ENCODE peak calls at places on chromosomes 12 and 14, in five cellular contexts. K, S, T, Z and X are unnamed samples.

GRCh38 chr14:94341654-94342333 is 18.7 kb upstream of the SERPINA6 start:
- DNase-seq in S (no peak), T (no peak), Z (no peak), K (peak; percentile 70), X (no peak)

GRCh38 chr12:6361834-6362233 is 13.5 kb downstream of the SCNN1A start:
- DNase-seq in K (no peak), S (peak; percentile 58), T (no peak), Z (no peak), X (peak; percentile 88)

GRCh38 chr14:85250369-85250768 is 279.6 kb upstream of the FLRT2 start:
- DNase-seq in K (no peak), Z (no peak), S (no peak), T (no peak), X (no peak)

GRCh38 chr12:91616401-91616800 is 433.8 kb upstream of the DCN start:
- DNase-seq in T (no peak), S (no peak), K (no peak), Z (no peak), X (no peak)

GRCh38 chr12:44847888-44848770 is 28.0 kb downstream of the NELL2 start:
- DNase-seq in Z (no peak), T (no peak), K (no peak), S (no peak), X (no peak)

GRCh38 chr12:49882248-49882850 is 21.4 kb downstream of the FAIM2 start:
- DNase-seq in T (no peak), Z (no peak), S (no peak), K (no peak), X (no peak)

GRCh38 chr12:109893250-109893995 is 6.7 kb upstream of the TCHP start:
- DNase-seq in S (no peak), K (no peak), Z (no peak), T (no peak), X (no peak)

GRCh38 chr14:71381814-71382213 is 474.6 kb downstream of the PCNX1 start:
- DNase-seq in S (no peak), K (no peak), T (no peak), Z (no peak), X (no peak)

GRCh38 chr12:51388826-51389225 is 2.4 kb downstream of the GALNT6 start:
- DNase-seq in Z (peak; percentile 46), S (no peak), K (no peak), T (no peak), X (no peak)

GRCh38 chr14:100201701-100202100 is 37.2 kb upstream of the YY1 start:
- DNase-seq in K (no peak), S (no peak), Z (no peak), T (no peak), X (no peak)

GRCh38 chr14:101721111-101721510 is 40.4 kb upstream of the PPP2R5C start:
- DNase-seq in S (no peak), Z (no peak), T (no peak), K (no peak), X (peak; percentile 24)

GRCh38 chr12:63841611-63842010 is 2.9 kb upstream of the SRGAP1 start:
- DNase-seq in K (no peak), T (peak; percentile 50), S (no peak), Z (no peak), X (no peak)

GRCh38 chr14:104553166-104554087 is 26.1 kb upstream of the C14orf180 start:
- DNase-seq in Z (no peak), K (no peak), T (no peak), S (no peak), X (no peak)

GRCh38 chr14:104774453-104775072 is 21.0 kb downstream of the AKT1 start:
- DNase-seq in S (no peak), Z (no peak), T (no peak), K (no peak), X (no peak)

GRCh38 chr12:55736076-55736475 is 6.8 kb upstream of the GDF11 start:
- DNase-seq in T (no peak), Z (no peak), K (no peak), S (no peak), X (no peak)

GRCh38 chr12:91892081-91892855 is 253.4 kb downstream of the BTG1 start:
- DNase-seq in Z (no peak), K (no peak), S (no peak), T (no peak), X (no peak)

GRCh38 chr12:87930652-87931051 is 98.5 kb downstream of the C12orf50 start:
- DNase-seq in Z (no peak), S (no peak), T (no peak), K (no peak), X (no peak)

GRCh38 chr12:91111366-91112321 is at the start of gene LUM:
- DNase-seq in Z (peak; percentile 91), S (peak; percentile 15), T (peak; percentile 64), K (peak; percentile 97), X (peak; percentile 75)

DNA sequence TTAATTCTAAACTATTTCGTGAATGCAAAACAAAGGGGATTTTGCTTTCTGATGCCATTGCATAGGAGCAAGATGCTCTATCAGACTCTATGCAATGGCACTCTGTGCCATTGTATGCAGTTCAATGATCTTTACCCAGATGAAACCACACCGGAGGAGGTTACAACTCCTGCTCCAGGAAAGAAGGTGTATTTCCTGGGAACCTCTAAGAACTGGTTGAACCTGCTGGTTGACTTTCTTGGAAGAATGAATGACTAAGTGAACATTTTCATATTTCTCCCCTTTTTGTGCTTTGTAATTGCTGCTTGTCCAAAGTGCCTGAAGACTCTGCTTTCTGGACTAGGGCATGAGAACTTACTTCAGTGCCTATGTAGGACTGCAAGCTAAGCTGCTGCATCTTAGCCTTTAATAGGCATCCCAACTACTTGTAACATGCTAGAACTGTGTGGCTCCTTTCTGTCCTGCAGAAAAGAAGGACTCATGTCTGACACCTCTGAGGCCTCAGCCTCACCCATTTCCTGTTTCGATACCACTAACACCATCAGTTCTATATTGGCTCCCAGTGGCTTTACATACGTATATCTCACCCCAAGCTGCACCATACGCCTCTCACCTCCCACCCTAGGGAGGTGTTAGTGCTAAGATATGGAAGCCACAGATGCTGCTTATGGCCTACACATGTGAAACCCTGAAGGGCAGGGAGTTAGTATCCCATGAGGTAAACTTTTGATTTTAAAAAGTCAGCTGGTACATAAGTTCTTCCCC is 193.5 kb upstream of the CNOT2 start:
- DNase-seq in K (no peak), Z (no peak), S (no peak), T (no peak), X (no peak)
- H3K4me3 ChIP-seq in K (no peak overlapping the region), Z (no peak overlapping the region), S (no peak overlapping the region), T (no peak overlapping the region), X (no peak overlapping the region)

GRCh38 chr14:87995500-87996275 is 2.7 kb upstream of the GALC start:
- DNase-seq in Z (peak; percentile 12), S (no peak), K (no peak), T (no peak), X (no peak)

GRCh38 chr14:87992349-87992719 is 648 bp downstream of the GALC start:
- DNase-seq in T (peak; percentile 34), Z (no peak), S (no peak), K (no peak), X (no peak)

GRCh38 chr14:87994974-87995373 is 2.0 kb upstream of the GALC start:
- DNase-seq in K (no peak), S (no peak), T (no peak), Z (peak; percentile 82), X (no peak)

GRCh38 chr14:87992720-87993484 is at the start of gene GALC:
- DNase-seq in Z (peak; percentile 96), S (peak; percentile 95), K (peak; percentile 88), T (peak; percentile 85), X (peak; percentile 97)

GRCh38 chr14:87993485-87993809 is 465 bp upstream of the GALC start:
- DNase-seq in Z (no peak), K (no peak), S (no peak), T (no peak), X (no peak)
- H3K4me3 ChIP-seq in Z (peak overlapping the region; percentile 91), K (peak overlapping the region; percentile 69), S (peak overlapping the region; percentile 80), T (peak overlapping the region; percentile 64), X (peak overlapping the region; percentile 98)

GRCh38 chr14:52950898-52951729 is at the start of gene FERMT2:
- DNase-seq in K (peak; percentile 84), S (peak; percentile 92), Z (peak; percentile 90), T (peak; percentile 82), X (peak; percentile 89)

GRCh38 chr14:52951730-52952481 is 1.1 kb upstream of the FERMT2 start:
- DNase-seq in K (peak; percentile 81), Z (peak; percentile 87), T (peak; percentile 86), S (no peak), X (no peak)

GRCh38 chr14:52949711-52950409 is 990 bp downstream of the FERMT2 start:
- DNase-seq in Z (peak; percentile 75), T (peak; percentile 70), S (no peak), K (peak; percentile 49), X (no peak)

GRCh38 chr14:52950410-52950897 is 396 bp downstream of the FERMT2 start:
- DNase-seq in K (peak; percentile 44), S (peak; percentile 56), T (no peak), Z (peak; percentile 71), X (peak; percentile 85)

DNA sequence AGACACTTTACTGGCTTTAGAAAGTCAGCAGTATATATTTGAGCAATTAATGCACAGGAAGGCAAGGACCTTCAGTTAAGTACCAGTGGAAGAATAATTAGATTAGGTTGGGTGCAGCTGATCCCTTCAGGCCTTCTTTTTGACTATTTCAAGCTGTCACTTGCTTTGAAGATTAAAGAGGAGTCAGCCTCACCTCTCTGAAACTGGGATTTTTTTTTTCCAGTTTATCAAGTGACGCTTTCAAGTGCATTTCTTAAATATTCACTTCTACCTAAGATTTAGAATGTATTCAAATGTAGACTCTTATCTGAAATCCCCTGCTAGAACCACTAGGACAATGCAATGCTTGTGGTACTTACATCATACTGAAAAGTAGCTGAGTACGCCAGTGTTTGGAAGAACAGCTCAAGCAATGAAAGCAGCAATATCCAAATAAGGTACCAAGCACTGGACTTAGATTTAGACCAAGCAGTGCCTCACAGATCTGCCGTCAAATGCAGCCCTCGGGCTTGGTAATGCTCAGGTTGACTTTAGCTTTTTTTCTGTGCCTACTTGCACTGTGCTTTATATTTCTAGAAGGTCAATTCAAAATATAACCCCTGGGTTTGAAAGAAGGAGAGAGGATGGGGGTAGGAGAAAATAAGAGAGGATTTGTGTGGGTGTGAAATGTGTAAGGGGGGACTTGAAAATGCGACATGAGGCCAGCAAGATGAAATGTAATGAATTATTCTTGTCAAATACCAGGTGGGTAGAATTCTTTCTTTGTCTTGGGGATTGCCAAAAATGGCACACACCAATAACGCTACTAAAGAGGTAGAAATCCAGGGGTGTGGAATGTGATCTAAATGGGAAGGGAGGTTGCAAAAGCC is 3.7 kb upstream of the FERMT2 start:
- DNase-seq in Z (peak; percentile 63), S (no peak), K (no peak), T (peak; percentile 62), X (no peak)
- H3K4me3 ChIP-seq in Z (no peak overlapping the region), S (no peak overlapping the region), K (no peak overlapping the region), T (no peak overlapping the region), X (peak overlapping the region; percentile 55)

DNA sequence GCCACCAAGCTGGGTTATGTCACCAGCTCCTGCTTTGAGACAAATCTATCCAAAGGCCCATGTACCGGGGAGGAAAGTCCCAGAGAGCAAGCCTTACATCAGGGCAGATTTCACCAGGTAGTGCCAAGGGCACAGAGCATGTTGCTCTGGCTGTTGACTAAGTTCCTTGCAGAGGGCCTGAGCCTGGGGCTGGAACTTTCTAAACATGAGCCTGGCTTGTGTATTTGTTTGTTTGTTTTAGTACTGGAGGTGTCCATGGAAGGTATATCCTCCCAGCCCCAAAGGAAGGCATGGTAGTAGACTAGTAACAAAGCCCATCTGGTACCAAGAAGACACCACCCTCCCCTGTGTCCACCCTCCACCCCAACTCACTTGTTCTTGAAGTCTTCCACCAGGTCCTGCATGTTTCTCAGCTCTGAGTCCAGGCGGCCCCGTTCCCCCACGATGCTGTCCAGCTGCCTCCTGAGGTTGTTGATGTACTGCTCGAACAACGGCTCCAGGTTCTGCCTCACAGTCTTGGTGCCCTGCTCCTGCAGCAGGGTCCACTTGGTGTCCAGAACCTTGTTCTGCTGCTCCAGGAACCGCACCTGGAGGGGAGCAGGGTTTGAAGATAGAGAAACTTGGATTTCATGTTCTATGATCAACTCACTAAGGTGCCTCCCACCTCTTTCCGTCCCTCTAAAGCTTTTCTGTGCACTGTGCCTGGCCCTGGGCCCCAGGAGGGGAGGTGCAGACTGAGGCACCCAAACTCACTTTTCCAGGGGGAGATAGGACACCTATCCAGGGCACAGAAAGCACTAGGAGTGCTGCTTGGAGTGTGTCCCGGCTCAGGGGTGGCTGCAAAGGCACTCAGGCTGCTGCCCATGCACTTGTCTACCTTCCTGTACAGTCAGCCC is 1.4 kb downstream of the KRT5 start:
- DNase-seq in T (no peak), Z (no peak), K (no peak), S (no peak), X (peak; percentile 50)
- H3K4me3 ChIP-seq in T (no peak overlapping the region), Z (no peak overlapping the region), K (no peak overlapping the region), S (no peak overlapping the region), X (no peak overlapping the region)